ENCODE peak calls at places on chromosomes 7 and 10, in ten cellular contexts. One of them, this sample, is unnamed. For H3K4me1, the result is how much of the 10 kb centered on the place peaks cover.

GRCh38 chr7:131909151-131909768 is 352.8 kb upstream of the PODXL start:
- DNase-seq in testis: no peak
- DNase-seq in uterus: no peak
- DNase-seq in breast epithelium: no peak
- DNase-seq in prostate gland: peak
- DNase-seq in HCT116: no peak
- DNase-seq in A549: no peak
- DNase-seq in transverse colon: peak
- DNase-seq in heart left ventricle: peak
- DNase-seq in ovary: no peak
- DNase-seq in this sample: peak

GRCh38 chr7:45400680-45401079 is 173.5 kb upstream of the ADCY1 start:
- DNase-seq in testis: no peak
- DNase-seq in heart left ventricle: no peak
- DNase-seq in breast epithelium: no peak
- DNase-seq in ovary: no peak
- DNase-seq in HCT116: no peak
- DNase-seq in A549: no peak
- DNase-seq in transverse colon: no peak
- DNase-seq in uterus: no peak
- DNase-seq in prostate gland: no peak
- DNase-seq in this sample: no peak

GRCh38 chr7:69903410-69903809 is 305.1 kb downstream of the AUTS2 start:
- DNase-seq in transverse colon: no peak
- DNase-seq in prostate gland: no peak
- DNase-seq in HCT116: no peak
- DNase-seq in breast epithelium: no peak
- DNase-seq in ovary: no peak
- DNase-seq in heart left ventricle: no peak
- DNase-seq in A549: no peak
- DNase-seq in testis: no peak
- DNase-seq in uterus: no peak
- DNase-seq in this sample: no peak

GRCh38 chr7:140249036-140249806 is 72.4 kb upstream of the KDM7A start:
- DNase-seq in HCT116: no peak
- DNase-seq in uterus: no peak
- DNase-seq in transverse colon: no peak
- DNase-seq in ovary: no peak
- DNase-seq in testis: peak
- DNase-seq in prostate gland: no peak
- DNase-seq in A549: no peak
- DNase-seq in breast epithelium: no peak
- DNase-seq in heart left ventricle: no peak
- DNase-seq in this sample: no peak

GRCh38 chr7:83925860-83926259 is 268.7 kb downstream of the SEMA3A start:
- DNase-seq in HCT116: no peak
- DNase-seq in breast epithelium: no peak
- DNase-seq in testis: no peak
- DNase-seq in uterus: no peak
- DNase-seq in A549: no peak
- DNase-seq in prostate gland: no peak
- DNase-seq in heart left ventricle: no peak
- DNase-seq in transverse colon: no peak
- DNase-seq in ovary: no peak
- DNase-seq in this sample: no peak

GRCh38 chr10:85548038-85548437 is 818.6 kb downstream of the GRID1 start:
- DNase-seq in HCT116: peak
- DNase-seq in testis: peak
- DNase-seq in prostate gland: peak
- DNase-seq in transverse colon: peak
- DNase-seq in breast epithelium: no peak
- DNase-seq in heart left ventricle: no peak
- DNase-seq in ovary: no peak
- DNase-seq in A549: peak
- DNase-seq in uterus: no peak
- DNase-seq in this sample: peak

GRCh38 chr10:53140516-53140915 is 367.9 kb upstream of the MBL2 start:
- DNase-seq in breast epithelium: no peak
- DNase-seq in heart left ventricle: no peak
- DNase-seq in HCT116: no peak
- DNase-seq in ovary: no peak
- DNase-seq in A549: no peak
- DNase-seq in uterus: no peak
- DNase-seq in prostate gland: no peak
- DNase-seq in transverse colon: no peak
- DNase-seq in testis: no peak
- DNase-seq in this sample: no peak

GRCh38 chr10:11547111-11547625 is 64.3 kb downstream of the USP6NL start:
- DNase-seq in breast epithelium: no peak
- DNase-seq in uterus: no peak
- DNase-seq in ovary: no peak
- DNase-seq in testis: no peak
- DNase-seq in transverse colon: no peak
- DNase-seq in HCT116: no peak
- DNase-seq in A549: no peak
- DNase-seq in prostate gland: no peak
- DNase-seq in heart left ventricle: no peak
- DNase-seq in this sample: no peak

GRCh38 chr10:71831646-71832552 is 19.2 kb downstream of the PSAP start:
- DNase-seq in heart left ventricle: no peak
- DNase-seq in HCT116: no peak
- DNase-seq in ovary: no peak
- DNase-seq in uterus: no peak
- DNase-seq in testis: no peak
- DNase-seq in A549: no peak
- DNase-seq in prostate gland: no peak
- DNase-seq in breast epithelium: no peak
- DNase-seq in transverse colon: peak
- DNase-seq in this sample: no peak

GRCh38 chr10:66162560-66163143 is 763.2 kb upstream of the LRRTM3 start:
- DNase-seq in testis: no peak
- DNase-seq in HCT116: no peak
- DNase-seq in breast epithelium: no peak
- DNase-seq in heart left ventricle: no peak
- DNase-seq in transverse colon: peak
- DNase-seq in A549: no peak
- DNase-seq in prostate gland: no peak
- DNase-seq in uterus: no peak
- DNase-seq in ovary: no peak
- DNase-seq in this sample: no peak

GRCh38 chr7:22435105-22435504 is 64.9 kb downstream of the STEAP1B start:
- DNase-seq in testis: no peak
- DNase-seq in HCT116: no peak
- DNase-seq in prostate gland: no peak
- DNase-seq in heart left ventricle: no peak
- DNase-seq in breast epithelium: no peak
- DNase-seq in A549: no peak
- DNase-seq in uterus: no peak
- DNase-seq in ovary: no peak
- DNase-seq in transverse colon: no peak
- DNase-seq in this sample: no peak

GRCh38 chr10:21943633-21944265 is 59.8 kb downstream of the DNAJC1 start:
- DNase-seq in uterus: no peak
- DNase-seq in testis: no peak
- DNase-seq in HCT116: no peak
- DNase-seq in breast epithelium: no peak
- DNase-seq in prostate gland: no peak
- DNase-seq in A549: no peak
- DNase-seq in heart left ventricle: no peak
- DNase-seq in transverse colon: no peak
- DNase-seq in ovary: no peak
- DNase-seq in this sample: no peak

GRCh38 chr10:118332247-118332646 is 9.9 kb downstream of the FAM204A start:
- DNase-seq in testis: no peak
- DNase-seq in uterus: no peak
- DNase-seq in HCT116: no peak
- DNase-seq in transverse colon: no peak
- DNase-seq in heart left ventricle: no peak
- DNase-seq in A549: no peak
- DNase-seq in breast epithelium: no peak
- DNase-seq in ovary: no peak
- DNase-seq in prostate gland: no peak
- DNase-seq in this sample: no peak

GRCh38 chr10:3538850-3539531 is 246.0 kb downstream of the KLF6 start:
- DNase-seq in ovary: no peak
- DNase-seq in HCT116: no peak
- DNase-seq in uterus: peak
- DNase-seq in breast epithelium: no peak
- DNase-seq in A549: no peak
- DNase-seq in prostate gland: peak
- DNase-seq in transverse colon: no peak
- DNase-seq in testis: no peak
- DNase-seq in heart left ventricle: peak
- DNase-seq in this sample: no peak

GRCh38 chr10:69650589-69651261 is 20.7 kb downstream of the FAM241B start:
- DNase-seq in breast epithelium: no peak
- DNase-seq in transverse colon: no peak
- DNase-seq in A549: no peak
- DNase-seq in HCT116: no peak
- DNase-seq in prostate gland: no peak
- DNase-seq in heart left ventricle: no peak
- DNase-seq in uterus: no peak
- DNase-seq in testis: no peak
- DNase-seq in ovary: no peak
- DNase-seq in this sample: no peak

GRCh38 chr10:121498071-121498470 is 100.2 kb downstream of the FGFR2 start:
- DNase-seq in breast epithelium: no peak
- DNase-seq in uterus: no peak
- DNase-seq in heart left ventricle: no peak
- DNase-seq in HCT116: no peak
- DNase-seq in transverse colon: no peak
- DNase-seq in ovary: no peak
- DNase-seq in A549: no peak
- DNase-seq in testis: no peak
- DNase-seq in prostate gland: no peak
- DNase-seq in this sample: no peak

GRCh38 chr7:128383781-128384180 is 22.3 kb upstream of the PRRT4 start:
- DNase-seq in HCT116: no peak
- DNase-seq in ovary: no peak
- DNase-seq in A549: no peak
- DNase-seq in testis: no peak
- DNase-seq in heart left ventricle: no peak
- DNase-seq in transverse colon: no peak
- DNase-seq in prostate gland: no peak
- DNase-seq in breast epithelium: peak
- DNase-seq in uterus: no peak
- DNase-seq in this sample: no peak

GRCh38 chr7:99001482-99002145 is 123.3 kb downstream of the TRRAP start:
- DNase-seq in ovary: no peak
- DNase-seq in testis: peak
- DNase-seq in prostate gland: no peak
- DNase-seq in A549: no peak
- DNase-seq in breast epithelium: no peak
- DNase-seq in heart left ventricle: no peak
- DNase-seq in HCT116: no peak
- DNase-seq in uterus: no peak
- DNase-seq in transverse colon: no peak
- DNase-seq in this sample: no peak

GRCh38 chr10:115947104-115947503 is 325.9 kb downstream of the GFRA1 start:
- DNase-seq in heart left ventricle: no peak
- DNase-seq in uterus: no peak
- DNase-seq in testis: no peak
- DNase-seq in transverse colon: no peak
- DNase-seq in prostate gland: no peak
- DNase-seq in HCT116: no peak
- DNase-seq in A549: no peak
- DNase-seq in ovary: no peak
- DNase-seq in breast epithelium: no peak
- DNase-seq in this sample: no peak

DNA sequence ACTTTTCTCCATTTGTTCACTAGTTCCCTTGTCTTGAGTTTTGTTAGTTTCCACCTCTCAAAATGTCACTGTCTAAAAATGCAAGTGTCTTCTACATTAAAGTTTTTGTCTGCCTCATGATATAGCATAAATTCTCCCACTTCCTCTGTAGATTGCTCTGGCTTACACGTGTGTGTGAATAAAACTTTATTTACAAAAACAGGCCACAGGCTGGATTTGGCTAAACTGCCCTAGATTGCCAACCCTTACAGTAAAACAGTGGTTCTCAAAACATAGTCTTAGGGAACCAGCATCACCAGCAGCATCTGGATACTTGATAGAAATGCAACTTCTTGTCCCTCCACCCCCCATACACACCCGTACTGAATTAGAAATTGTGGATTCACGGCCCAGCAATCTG is 207.8 kb downstream of the VTI1A start:
- DNase-seq in testis: no peak
- DNase-seq in uterus: no peak
- DNase-seq in A549: no peak
- DNase-seq in transverse colon: no peak
- DNase-seq in ovary: no peak
- DNase-seq in breast epithelium: no peak
- DNase-seq in heart left ventricle: no peak
- DNase-seq in HCT116: no peak
- DNase-seq in prostate gland: no peak
- DNase-seq in this sample: no peak
- H3K4me3 ChIP-seq in testis: no peak
- H3K4me3 ChIP-seq in uterus: no peak
- H3K4me3 ChIP-seq in A549: no peak
- H3K4me3 ChIP-seq in transverse colon: no peak
- H3K4me3 ChIP-seq in ovary: no peak
- H3K4me3 ChIP-seq in breast epithelium: no peak
- H3K4me3 ChIP-seq in heart left ventricle: no peak
- H3K4me3 ChIP-seq in HCT116: no peak
- H3K4me3 ChIP-seq in prostate gland: no peak
- H3K4me3 ChIP-seq in this sample: no peak

GRCh38 chr10:86971146-86971991 is 3.1 kb downstream of the ADIRF start:
- DNase-seq in prostate gland: peak
- DNase-seq in ovary: peak
- DNase-seq in transverse colon: peak
- DNase-seq in A549: peak
- DNase-seq in HCT116: peak
- DNase-seq in breast epithelium: peak
- DNase-seq in testis: peak
- DNase-seq in uterus: peak
- DNase-seq in heart left ventricle: peak
- DNase-seq in this sample: peak
- TF ChIP-seq POLR2A in prostate gland: peak
- TF ChIP-seq POLR2A in ovary: peak
- TF ChIP-seq POLR2A in transverse colon: peak
- TF ChIP-seq POLR2A in A549: no peak
- TF ChIP-seq POLR2A in HCT116: peak
- TF ChIP-seq POLR2A in breast epithelium: peak
- TF ChIP-seq POLR2A in testis: peak
- TF ChIP-seq POLR2A in uterus: peak
- TF ChIP-seq POLR2A in heart left ventricle: no peak
- TF ChIP-seq POLR2A in this sample: peak

GRCh38 chr10:88881335-88881734 is 1.3 kb downstream of the STAMBPL1 start:
- DNase-seq in testis: no peak
- DNase-seq in heart left ventricle: no peak
- DNase-seq in transverse colon: no peak
- DNase-seq in breast epithelium: no peak
- DNase-seq in HCT116: no peak
- DNase-seq in uterus: no peak
- DNase-seq in ovary: no peak
- DNase-seq in A549: no peak
- DNase-seq in prostate gland: no peak
- DNase-seq in this sample: no peak
- H3K4me1 ChIP-seq in testis: under half
- H3K4me1 ChIP-seq in heart left ventricle: under half
- H3K4me1 ChIP-seq in transverse colon: under half
- H3K4me1 ChIP-seq in breast epithelium: under half
- H3K4me1 ChIP-seq in HCT116: half or more
- H3K4me1 ChIP-seq in uterus: under half
- H3K4me1 ChIP-seq in ovary: under half
- H3K4me1 ChIP-seq in A549: under half
- H3K4me1 ChIP-seq in prostate gland: under half
- H3K4me1 ChIP-seq in this sample: under half

GRCh38 chr10:27366769-27367168 is 126.2 kb upstream of the ACBD5 start:
- DNase-seq in prostate gland: no peak
- DNase-seq in ovary: no peak
- DNase-seq in transverse colon: no peak
- DNase-seq in HCT116: no peak
- DNase-seq in breast epithelium: no peak
- DNase-seq in heart left ventricle: no peak
- DNase-seq in testis: no peak
- DNase-seq in uterus: no peak
- DNase-seq in A549: no peak
- DNase-seq in this sample: no peak
- H3K4me3 ChIP-seq in prostate gland: no peak
- H3K4me3 ChIP-seq in ovary: no peak
- H3K4me3 ChIP-seq in transverse colon: no peak
- H3K4me3 ChIP-seq in HCT116: no peak
- H3K4me3 ChIP-seq in breast epithelium: no peak
- H3K4me3 ChIP-seq in heart left ventricle: no peak
- H3K4me3 ChIP-seq in testis: no peak
- H3K4me3 ChIP-seq in uterus: no peak
- H3K4me3 ChIP-seq in A549: no peak
- H3K4me3 ChIP-seq in this sample: no peak